ENCODE peak calls at places on chromosomes 6 and 20, in five cellular contexts. Z is stomach, L is HCT116, Y is heart right ventricle, W is neuronal stem cell. J is an unnamed sample.

GRCh38 chr6:129686941-129687627 is 22.9 kb downstream of the ARHGAP18 start:
- DNase-seq in Z (no peak), L (no peak), Y (no peak), W (no peak), J (no peak)

GRCh38 chr20:48129319-48129973 is 344.2 kb upstream of the SULF2 start:
- DNase-seq in Z (no peak), L (no peak), Y (no peak), W (no peak), J (no peak)

GRCh38 chr20:63446174-63447024 is 26.1 kb downstream of the KCNQ2 start:
- DNase-seq in Z (no peak), L (no peak), Y (no peak), W (no peak), J (no peak)

GRCh38 chr20:19380211-19380610 is 167.8 kb downstream of the SLC24A3 start:
- DNase-seq in Z (no peak), L (no peak), Y (no peak), W (no peak), J (no peak)

GRCh38 chr20:38426006-38426405 is 9.1 kb downstream of the SNHG17 start:
- DNase-seq in Z (no peak), L (no peak), Y (no peak), W (no peak), J (no peak)

GRCh38 chr6:160417550-160417949 is 69.4 kb downstream of the SLC22A3 start:
- DNase-seq in Z (no peak), L (no peak), Y (no peak), W (no peak), J (no peak)

GRCh38 chr6:163432300-163432699 is 17.8 kb downstream of the QKI start:
- DNase-seq in Z (no peak), L (no peak), Y (no peak), W (no peak), J (no peak)

GRCh38 chr6:6712258-6712978 is 123.9 kb downstream of the LY86 start:
- DNase-seq in Z (peak; percentile 72), L (peak; percentile 38), Y (no peak), W (no peak), J (no peak)

GRCh38 chr20:4484431-4485057 is 237.2 kb upstream of the PRND start:
- DNase-seq in Z (no peak), L (no peak), Y (no peak), W (no peak), J (no peak)

GRCh38 chr6:143536461-143536865 is 24.9 kb upstream of the FUCA2 start:
- DNase-seq in Z (peak; percentile 66), L (no peak), Y (no peak), W (peak; percentile 33), J (no peak)

GRCh38 chr6:122129313-122130025 is 270.0 kb upstream of the HSF2 start:
- DNase-seq in Z (no peak), L (no peak), Y (peak; percentile 8), W (no peak), J (no peak)

GRCh38 chr6:3088446-3088845 is 20.2 kb downstream of the RIPK1 start:
- DNase-seq in Z (no peak), L (no peak), Y (no peak), W (no peak), J (no peak)

GRCh38 chr6:18432180-18432579 is 45.0 kb downstream of the RNF144B start:
- DNase-seq in Z (no peak), L (no peak), Y (no peak), W (no peak), J (peak; percentile 34)

GRCh38 chr6:18471232-18471964 is 84.2 kb downstream of the RNF144B start:
- DNase-seq in Z (no peak), L (no peak), Y (no peak), W (no peak), J (peak; percentile 10)

GRCh38 chr6:56902551-56903464 is 52.1 kb upstream of the BEND6 start:
- DNase-seq in Z (no peak), L (no peak), Y (peak; percentile 9), W (peak; percentile 14), J (no peak)

GRCh38 chr6:151682922-151683321 is 124.6 kb upstream of the ESR1 start:
- DNase-seq in Z (no peak), L (no peak), Y (no peak), W (no peak), J (no peak)

GRCh38 chr20:59458645-59459044 is 145.7 kb upstream of the PHACTR3 start:
- DNase-seq in Z (no peak), L (no peak), Y (no peak), W (no peak), J (no peak)

GRCh38 chr6:126633362-126633761 is 293.4 kb downstream of the CENPW start:
- DNase-seq in Z (no peak), L (no peak), Y (no peak), W (no peak), J (no peak)

GRCh38 chr6:167506443-167507231 is 181.8 kb downstream of the TTLL2 start:
- DNase-seq in Z (no peak), L (no peak), Y (no peak), W (no peak), J (no peak)

GRCh38 chr20:48807586-48808381 is 20.0 kb downstream of the PREX1 start:
- DNase-seq in Z (no peak), L (no peak), Y (peak; percentile 44), W (no peak), J (no peak)

GRCh38 chr20:17825949-17826843 is 126.4 kb downstream of the BANF2 start:
- DNase-seq in Z (no peak), L (no peak), Y (no peak), W (no peak), J (no peak)

GRCh38 chr6:113920663-113921267 is 50.2 kb downstream of the HDAC2 start:
- DNase-seq in Z (no peak), L (no peak), Y (no peak), W (no peak), J (no peak)

GRCh38 chr6:127384007-127384406 is 40.6 kb upstream of the ECHDC1 start:
- DNase-seq in Z (no peak), L (no peak), Y (no peak), W (no peak), J (no peak)

GRCh38 chr20:694496-694895 is 18.9 kb upstream of the SCRT2 start:
- DNase-seq in Z (no peak), L (no peak), Y (no peak), W (no peak), J (no peak)

GRCh38 chr20:57397004-57397692 is 6.0 kb downstream of the RBM38 start:
- DNase-seq in Z (no peak), L (no peak), Y (no peak), W (no peak), J (no peak)

DNA sequence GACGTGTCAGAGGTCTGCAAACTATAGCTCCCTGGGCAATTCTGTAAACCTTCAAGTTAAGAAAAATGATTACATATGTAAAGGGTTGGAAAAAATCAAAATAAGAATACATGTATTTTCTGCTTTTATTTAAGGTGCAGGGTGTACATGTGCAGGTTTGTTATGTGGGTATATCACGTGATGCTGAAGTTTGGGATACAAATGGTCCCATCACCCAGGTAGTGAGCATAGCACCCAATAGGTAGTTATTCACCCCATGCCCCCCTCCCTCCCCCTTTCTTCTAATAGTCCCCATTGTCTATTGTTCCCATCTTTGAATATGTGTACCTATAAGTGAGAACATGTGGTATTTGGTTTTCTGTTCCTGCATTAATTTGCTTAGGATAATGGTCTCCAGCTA is 51.1 kb upstream of the GCM1 start:
- DNase-seq in Z (no peak), L (no peak), Y (no peak), W (no peak), J (no peak)
- H3K27ac ChIP-seq in Z (no peak overlapping the region), L (no peak overlapping the region), Y (no peak overlapping the region), W (no peak overlapping the region), J (no peak overlapping the region)

GRCh38 chr6:34304164-34304563 is 55.4 kb upstream of the SMIM29 start:
- DNase-seq in Z (no peak), L (no peak), Y (no peak), W (no peak), J (no peak)
- H3K4me1 ChIP-seq in Z (peaks cover 50% of the 10 kb centered on the region), L (peaks cover 4% of the 10 kb centered on the region), Y (peaks cover 93% of the 10 kb centered on the region), W (no peaks in the 10 kb centered on the region), J (peaks cover 68% of the 10 kb centered on the region)

DNA sequence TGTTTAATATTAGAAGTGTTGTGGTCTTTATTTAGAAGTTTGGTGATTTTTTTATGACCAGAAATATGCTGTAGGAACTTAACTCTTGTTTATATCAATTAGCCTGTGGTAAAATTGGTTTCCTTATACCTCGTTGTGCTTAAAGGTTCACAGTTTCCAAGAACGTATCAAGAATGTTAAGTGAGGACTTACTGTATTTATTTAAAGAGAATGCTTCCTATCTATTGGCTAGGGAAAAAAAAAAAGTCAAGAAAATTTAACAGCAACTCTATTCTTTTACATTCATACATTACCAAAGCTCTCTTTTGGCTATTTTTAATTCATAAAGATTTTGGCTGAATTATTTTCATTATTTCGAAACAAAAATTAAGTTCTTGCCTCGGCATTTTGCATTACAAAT is 1.6 kb downstream of the KIAA0319 start:
- DNase-seq in Z (no peak), L (no peak), Y (no peak), W (no peak), J (no peak)
- H3K4me3 ChIP-seq in Z (no peak overlapping the region), L (no peak overlapping the region), Y (no peak overlapping the region), W (no peak overlapping the region), J (no peak overlapping the region)

DNA sequence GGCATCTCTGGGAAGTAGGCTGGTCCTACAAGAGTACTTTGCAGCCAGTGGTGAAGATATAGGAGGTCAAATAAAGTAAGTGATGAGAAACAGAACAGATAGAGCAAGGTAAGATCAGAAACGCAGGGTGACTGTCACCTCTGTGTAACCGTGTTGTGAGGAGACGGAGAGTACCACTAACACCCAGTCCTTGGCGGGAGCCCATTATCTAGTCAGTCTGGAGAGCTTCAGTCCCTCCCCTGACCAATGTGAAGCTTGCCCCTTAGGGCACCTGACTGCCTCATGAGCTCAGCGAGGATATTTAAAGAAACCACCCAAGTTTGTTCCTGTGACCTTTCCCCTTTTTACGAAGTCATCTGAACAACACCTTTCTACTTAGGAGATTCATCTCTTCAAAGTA is 110.0 kb downstream of the SAMD5 start:
- DNase-seq in Z (no peak), L (no peak), Y (no peak), W (no peak), J (no peak)
- H3K27ac ChIP-seq in Z (no peak overlapping the region), L (no peak overlapping the region), Y (no peak overlapping the region), W (no peak overlapping the region), J (no peak overlapping the region)

DNA sequence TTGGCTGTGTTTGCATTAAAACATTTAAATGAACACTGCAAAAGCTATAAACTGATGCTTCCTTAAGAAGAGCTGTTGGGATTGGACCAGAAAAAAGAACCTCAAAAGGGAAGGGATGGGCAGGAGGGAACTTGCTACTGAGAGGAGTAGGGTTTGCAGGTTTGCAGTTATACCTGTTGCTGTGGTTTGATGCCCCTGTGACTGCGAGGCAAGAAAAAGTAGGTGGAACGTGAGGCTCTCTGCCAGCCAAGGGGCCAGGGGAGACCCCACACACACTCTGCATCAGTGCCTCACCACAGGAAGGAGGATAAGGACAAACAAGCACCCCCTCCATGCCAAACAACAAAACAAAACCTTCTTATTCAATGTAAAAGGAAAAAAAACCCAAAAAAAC is 197.1 kb downstream of the BCAS1 start:
- DNase-seq in Z (no peak), L (no peak), Y (no peak), W (no peak), J (no peak)
- H3K4me1 ChIP-seq in Z (peaks cover 30% of the 10 kb centered on the region), L (peaks cover 5% of the 10 kb centered on the region), Y (peaks cover 19% of the 10 kb centered on the region), W (peaks cover 8% of the 10 kb centered on the region), J (peaks cover 8% of the 10 kb centered on the region)